ENCODE peak calls at places on chromosome 17, in four cellular contexts. One of them, this sample, is unnamed.

GRCh38 chr17:79612468-79613194 is 1.8 kb upstream of the RBFOX3 start:
- DNase-seq in CD8-positive, alpha-beta T cell: peak; percentile 14
- DNase-seq in transverse colon: peak; percentile 58
- DNase-seq in prostate gland: no peak
- DNase-seq in this sample: peak; percentile 59

GRCh38 chr17:65902831-65903549 is 288.9 kb downstream of the CEP112 start:
- DNase-seq in transverse colon: no peak
- DNase-seq in prostate gland: no peak
- DNase-seq in CD8-positive, alpha-beta T cell: no peak
- DNase-seq in this sample: peak; percentile 30

GRCh38 chr17:48642059-48642842 is 16.1 kb upstream of the HOXB9 start:
- DNase-seq in prostate gland: no peak
- DNase-seq in CD8-positive, alpha-beta T cell: no peak
- DNase-seq in transverse colon: peak; percentile 81
- DNase-seq in this sample: no peak

GRCh38 chr17:53134546-53134945 is 688.2 kb upstream of the KIF2B start:
- DNase-seq in CD8-positive, alpha-beta T cell: no peak
- DNase-seq in prostate gland: no peak
- DNase-seq in transverse colon: no peak
- DNase-seq in this sample: no peak

GRCh38 chr17:64413505-64413904 is 22.8 kb upstream of the PECAM1 start:
- DNase-seq in CD8-positive, alpha-beta T cell: no peak
- DNase-seq in transverse colon: peak; percentile 40
- DNase-seq in prostate gland: no peak
- DNase-seq in this sample: no peak

GRCh38 chr17:75645501-75645888 is 12.3 kb downstream of the SMIM5 start:
- DNase-seq in CD8-positive, alpha-beta T cell: no peak
- DNase-seq in prostate gland: peak; percentile 58
- DNase-seq in transverse colon: peak; percentile 76
- DNase-seq in this sample: no peak

GRCh38 chr17:20202141-20202574 is 193.0 kb downstream of the SPECC1 start:
- DNase-seq in transverse colon: peak; percentile 52
- DNase-seq in prostate gland: no peak
- DNase-seq in CD8-positive, alpha-beta T cell: no peak
- DNase-seq in this sample: no peak

GRCh38 chr17:13508916-13509315 is 92.8 kb downstream of the HS3ST3A1 start:
- DNase-seq in prostate gland: no peak
- DNase-seq in transverse colon: no peak
- DNase-seq in CD8-positive, alpha-beta T cell: no peak
- DNase-seq in this sample: no peak

GRCh38 chr17:15456972-15457722 is 10.3 kb downstream of the CDRT4 start:
- DNase-seq in prostate gland: no peak
- DNase-seq in CD8-positive, alpha-beta T cell: no peak
- DNase-seq in transverse colon: peak; percentile 46
- DNase-seq in this sample: peak; percentile 34

GRCh38 chr17:74164446-74165045 is 38.9 kb upstream of the RPL38 start:
- DNase-seq in CD8-positive, alpha-beta T cell: no peak
- DNase-seq in transverse colon: no peak
- DNase-seq in prostate gland: no peak
- DNase-seq in this sample: no peak

GRCh38 chr17:42900460-42901331 is at the start of gene G6PC1:
- DNase-seq in transverse colon: no peak
- DNase-seq in CD8-positive, alpha-beta T cell: no peak
- DNase-seq in prostate gland: no peak
- DNase-seq in this sample: no peak

GRCh38 chr17:22443061-22443460 is 750.7 kb downstream of the KCNJ18 start:
- DNase-seq in prostate gland: no peak
- DNase-seq in transverse colon: no peak
- DNase-seq in CD8-positive, alpha-beta T cell: no peak
- DNase-seq in this sample: no peak

GRCh38 chr17:21252875-21253645 is at the start of gene NATD1:
- DNase-seq in prostate gland: peak; percentile 87
- DNase-seq in CD8-positive, alpha-beta T cell: peak; percentile 75
- DNase-seq in transverse colon: peak; percentile 88
- DNase-seq in this sample: peak; percentile 80

GRCh38 chr17:64331946-64332493 is 58.6 kb downstream of the PECAM1 start:
- DNase-seq in prostate gland: no peak
- DNase-seq in transverse colon: no peak
- DNase-seq in CD8-positive, alpha-beta T cell: no peak
- DNase-seq in this sample: no peak

GRCh38 chr17:68248199-68248825 is 469 bp downstream of the AMZ2 start:
- DNase-seq in prostate gland: peak; percentile 40
- DNase-seq in CD8-positive, alpha-beta T cell: no peak
- DNase-seq in transverse colon: peak; percentile 63
- DNase-seq in this sample: no peak

GRCh38 chr17:64115871-64116534 is 13.9 kb downstream of the ERN1 start:
- DNase-seq in prostate gland: no peak
- DNase-seq in transverse colon: no peak
- DNase-seq in CD8-positive, alpha-beta T cell: no peak
- DNase-seq in this sample: peak; percentile 51

GRCh38 chr17:68624381-68624780 is 23.2 kb upstream of the FAM20A start:
- DNase-seq in transverse colon: no peak
- DNase-seq in CD8-positive, alpha-beta T cell: no peak
- DNase-seq in prostate gland: no peak
- DNase-seq in this sample: no peak

GRCh38 chr17:31489295-31490018 is 98.0 kb downstream of the RAB11FIP4 start:
- DNase-seq in prostate gland: no peak
- DNase-seq in CD8-positive, alpha-beta T cell: peak; percentile 39
- DNase-seq in transverse colon: peak; percentile 89
- DNase-seq in this sample: peak; percentile 90

GRCh38 chr17:82396601-82397435 is 21.3 kb upstream of the HEXD start:
- DNase-seq in transverse colon: no peak
- DNase-seq in CD8-positive, alpha-beta T cell: no peak
- DNase-seq in prostate gland: no peak
- DNase-seq in this sample: no peak

GRCh38 chr17:82859431-82860403 is 19.9 kb upstream of the ZNF750 start:
- DNase-seq in CD8-positive, alpha-beta T cell: peak; percentile 63
- DNase-seq in transverse colon: no peak
- DNase-seq in prostate gland: no peak
- DNase-seq in this sample: no peak

GRCh38 chr17:47629826-47630225 is 19.9 kb upstream of the KPNB1 start:
- DNase-seq in prostate gland: no peak
- DNase-seq in transverse colon: no peak
- DNase-seq in CD8-positive, alpha-beta T cell: no peak
- DNase-seq in this sample: no peak

GRCh38 chr17:67046398-67046797 is 2.0 kb downstream of the CACNG1 start:
- DNase-seq in CD8-positive, alpha-beta T cell: no peak
- DNase-seq in prostate gland: no peak
- DNase-seq in transverse colon: peak; percentile 80
- DNase-seq in this sample: no peak

GRCh38 chr17:61389670-61390478 is 9.8 kb upstream of the TBX2 start:
- DNase-seq in transverse colon: peak; percentile 40
- DNase-seq in CD8-positive, alpha-beta T cell: peak; percentile 49
- DNase-seq in prostate gland: no peak
- DNase-seq in this sample: no peak

GRCh38 chr17:78317817-78318400 is 42.0 kb downstream of the SOCS3 start:
- DNase-seq in transverse colon: no peak
- DNase-seq in prostate gland: no peak
- DNase-seq in CD8-positive, alpha-beta T cell: no peak
- DNase-seq in this sample: no peak

GRCh38 chr17:78314683-78315354 is 45.1 kb downstream of the SOCS3 start:
- DNase-seq in prostate gland: no peak
- DNase-seq in transverse colon: no peak
- DNase-seq in CD8-positive, alpha-beta T cell: no peak
- DNase-seq in this sample: no peak

GRCh38 chr17:78316867-78317816 is 42.7 kb downstream of the SOCS3 start:
- DNase-seq in prostate gland: peak; percentile 25
- DNase-seq in transverse colon: peak; percentile 84
- DNase-seq in CD8-positive, alpha-beta T cell: no peak
- DNase-seq in this sample: no peak

GRCh38 chr17:78315355-78316114 is 44.3 kb downstream of the SOCS3 start:
- DNase-seq in CD8-positive, alpha-beta T cell: peak; percentile 55
- DNase-seq in prostate gland: peak; percentile 56
- DNase-seq in transverse colon: peak; percentile 83
- DNase-seq in this sample: peak; percentile 73

DNA sequence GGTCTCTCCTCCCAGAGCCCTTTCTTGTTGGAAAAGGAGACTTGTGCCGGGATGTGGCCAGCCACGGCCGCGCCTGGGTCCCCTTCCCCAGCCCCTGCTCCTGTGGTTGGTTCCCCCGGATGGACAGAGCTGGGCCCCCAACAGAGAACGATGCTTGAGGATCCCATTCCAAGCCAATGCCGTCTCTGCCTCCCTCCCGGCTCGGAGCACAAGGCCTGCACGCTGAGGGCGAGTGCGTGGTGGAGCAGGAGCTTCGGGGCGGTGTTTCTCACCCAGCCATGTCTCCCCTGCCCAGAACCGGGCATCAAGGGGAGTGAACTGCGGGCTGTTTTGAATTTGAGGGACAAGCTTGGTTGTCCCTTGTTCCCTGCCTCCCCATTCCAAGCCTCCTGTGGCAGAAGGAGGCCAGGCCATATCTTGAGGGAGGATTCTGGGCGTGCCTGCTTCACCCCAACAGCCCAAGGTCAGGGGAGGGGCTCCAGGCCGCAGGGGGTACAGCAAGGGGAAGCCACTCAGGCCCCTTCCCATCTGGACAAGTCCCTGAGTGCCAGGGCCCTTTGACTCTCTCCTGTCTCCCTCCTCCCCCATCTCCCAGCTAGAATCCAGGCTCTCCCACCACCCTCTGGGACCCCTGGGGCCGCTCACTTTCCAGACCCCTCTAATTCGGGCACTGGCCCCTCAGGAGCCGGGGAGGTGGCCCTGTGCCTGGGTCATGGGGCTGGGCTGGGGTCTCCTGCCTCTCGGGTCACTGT is 43.6 kb downstream of the SOCS3 start:
- DNase-seq in prostate gland: no peak
- DNase-seq in transverse colon: no peak
- DNase-seq in CD8-positive, alpha-beta T cell: no peak
- DNase-seq in this sample: no peak
- H3K4me3 ChIP-seq in prostate gland: no peak overlapping the region
- H3K4me3 ChIP-seq in transverse colon: no peak overlapping the region
- H3K4me3 ChIP-seq in CD8-positive, alpha-beta T cell: no peak overlapping the region
- H3K4me3 ChIP-seq in this sample: no peak overlapping the region

GRCh38 chr17:33290156-33290697 is 2.9 kb downstream of the ASIC2 start:
- DNase-seq in transverse colon: no peak
- DNase-seq in prostate gland: no peak
- DNase-seq in CD8-positive, alpha-beta T cell: no peak
- DNase-seq in this sample: no peak

GRCh38 chr17:33294994-33295393 is 1.9 kb upstream of the ASIC2 start:
- DNase-seq in transverse colon: no peak
- DNase-seq in prostate gland: no peak
- DNase-seq in CD8-positive, alpha-beta T cell: no peak
- DNase-seq in this sample: no peak

GRCh38 chr17:33291248-33292183 is 1.6 kb downstream of the ASIC2 start:
- DNase-seq in prostate gland: no peak
- DNase-seq in transverse colon: peak; percentile 16
- DNase-seq in CD8-positive, alpha-beta T cell: no peak
- DNase-seq in this sample: peak; percentile 67

GRCh38 chr17:33292981-33293867 is at the start of gene ASIC2:
- DNase-seq in transverse colon: peak; percentile 18
- DNase-seq in CD8-positive, alpha-beta T cell: no peak
- DNase-seq in prostate gland: no peak
- DNase-seq in this sample: no peak

GRCh38 chr17:33292184-33292980 is 713 bp downstream of the ASIC2 start:
- DNase-seq in prostate gland: no peak
- DNase-seq in transverse colon: peak; percentile 26
- DNase-seq in CD8-positive, alpha-beta T cell: no peak
- DNase-seq in this sample: no peak
- TF ChIP-seq CTCF in prostate gland: no peak
- TF ChIP-seq CTCF in transverse colon: peak; percentile 44
- TF ChIP-seq CTCF in CD8-positive, alpha-beta T cell: no peak
- TF ChIP-seq CTCF in this sample: no peak

GRCh38 chr17:35849469-35850348 is 19.0 kb downstream of the HEATR9 start:
- DNase-seq in transverse colon: peak; percentile 43
- DNase-seq in CD8-positive, alpha-beta T cell: peak; percentile 65
- DNase-seq in prostate gland: peak; percentile 38
- DNase-seq in this sample: peak; percentile 33
- H3K36me3 ChIP-seq in transverse colon: no peaks in the 10 kb centered on the region
- H3K36me3 ChIP-seq in CD8-positive, alpha-beta T cell: peaks cover 4% of the 10 kb centered on the region
- H3K36me3 ChIP-seq in prostate gland: peaks cover 9% of the 10 kb centered on the region
- H3K36me3 ChIP-seq in this sample: no peaks in the 10 kb centered on the region

GRCh38 chr17:44999433-44999832 is 31.3 kb upstream of the C1QL1 start:
- DNase-seq in prostate gland: no peak
- DNase-seq in transverse colon: no peak
- DNase-seq in CD8-positive, alpha-beta T cell: no peak
- DNase-seq in this sample: no peak
- H3K4me3 ChIP-seq in prostate gland: no peak overlapping the region
- H3K4me3 ChIP-seq in transverse colon: no peak overlapping the region
- H3K4me3 ChIP-seq in CD8-positive, alpha-beta T cell: no peak overlapping the region
- H3K4me3 ChIP-seq in this sample: no peak overlapping the region

GRCh38 chr17:37714897-37715296 is 30.0 kb downstream of the HNF1B start:
- DNase-seq in prostate gland: no peak
- DNase-seq in CD8-positive, alpha-beta T cell: no peak
- DNase-seq in transverse colon: no peak
- DNase-seq in this sample: no peak
- TF ChIP-seq CTCF in prostate gland: no peak
- TF ChIP-seq CTCF in CD8-positive, alpha-beta T cell: no peak
- TF ChIP-seq CTCF in transverse colon: no peak
- TF ChIP-seq CTCF in this sample: no peak

DNA sequence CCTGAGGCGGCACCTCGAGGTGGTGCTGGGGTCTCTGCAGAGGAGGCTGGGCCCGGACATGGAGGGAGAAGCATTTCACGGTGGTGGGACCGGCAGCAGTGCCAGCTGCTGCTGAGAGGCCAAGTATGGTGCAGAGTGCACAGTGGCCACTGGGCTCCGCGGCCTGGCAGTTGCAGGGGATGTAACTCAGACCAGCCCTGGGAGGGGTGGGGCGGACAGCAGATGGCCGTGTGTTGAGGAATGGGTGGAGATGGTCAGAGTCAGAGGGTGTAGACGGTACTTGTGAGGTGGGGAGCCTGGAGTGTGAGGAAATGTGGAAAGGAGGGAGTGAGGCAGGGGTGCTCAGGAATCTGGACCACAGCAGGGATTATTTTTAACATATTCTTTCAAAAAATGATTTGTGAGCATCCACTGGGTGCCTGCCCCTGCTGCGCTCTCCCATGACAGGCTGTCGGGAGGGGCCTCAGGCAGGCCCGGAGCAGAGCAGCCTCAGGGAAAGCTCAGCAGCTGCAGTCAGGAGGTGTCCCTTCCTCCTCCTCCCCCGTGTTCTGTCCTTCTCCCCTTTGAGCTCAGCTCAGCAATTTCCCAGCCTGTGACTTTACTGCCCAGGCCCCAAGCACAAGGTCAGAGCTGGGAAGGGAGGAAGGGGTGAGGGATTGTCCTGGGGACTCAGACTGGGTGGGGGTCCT is 113.1 kb downstream of the RAP1GAP2 start:
- DNase-seq in CD8-positive, alpha-beta T cell: no peak
- DNase-seq in prostate gland: no peak
- DNase-seq in transverse colon: peak; percentile 30
- DNase-seq in this sample: no peak
- H3K36me3 ChIP-seq in CD8-positive, alpha-beta T cell: no peaks in the 10 kb centered on the region
- H3K36me3 ChIP-seq in prostate gland: no peaks in the 10 kb centered on the region
- H3K36me3 ChIP-seq in transverse colon: no peaks in the 10 kb centered on the region
- H3K36me3 ChIP-seq in this sample: no peaks in the 10 kb centered on the region

This sample was measured in pancreas.